ENCODE peak calls at places on chromosomes 11 and 22, in five cellular contexts. C, H, W, Q and B are unnamed samples.

GRCh38 chr11:8832571-8833260 is 78.3 kb upstream of the AKIP1 start:
- DNase-seq in C (no peak), H (peak), W (peak), Q (peak), B (peak)

GRCh38 chr11:35206616-35207015 is 67.6 kb downstream of the CD44 start:
- DNase-seq in C (no peak), H (no peak), W (no peak), Q (no peak), B (no peak)

GRCh38 chr22:48237466-48237865 is 1475.0 kb downstream of the TBC1D22A start:
- DNase-seq in C (no peak), H (no peak), W (no peak), Q (no peak), B (no peak)

GRCh38 chr11:10529279-10529678 is 11.7 kb downstream of the RNF141 start:
- DNase-seq in C (no peak), H (no peak), W (no peak), Q (peak), B (no peak)

GRCh38 chr22:31537019-31537535 is 40.7 kb downstream of the SFI1 start:
- DNase-seq in C (no peak), H (peak), W (peak), Q (no peak), B (peak)

GRCh38 chr11:58923300-58923788 is 15.9 kb upstream of the GLYATL1 start:
- DNase-seq in C (no peak), H (peak), W (peak), Q (peak), B (peak)

GRCh38 chr11:66835762-66836405 is 7.4 kb upstream of the RCE1 start:
- DNase-seq in C (no peak), H (peak), W (no peak), Q (peak), B (no peak)

GRCh38 chr22:21918466-21919185 is 34.0 kb downstream of the PPM1F start:
- DNase-seq in C (no peak), H (no peak), W (no peak), Q (no peak), B (no peak)

GRCh38 chr11:65425971-65426838 is 3.6 kb downstream of the NEAT1 start:
- DNase-seq in C (peak), H (peak), W (peak), Q (peak), B (peak)

GRCh38 chr11:126951465-126951864 is 49.1 kb downstream of the KIRREL3 start:
- DNase-seq in C (no peak), H (no peak), W (no peak), Q (no peak), B (no peak)

GRCh38 chr11:27204527-27204926 is 158.5 kb downstream of the CCDC34 start:
- DNase-seq in C (no peak), H (no peak), W (peak), Q (no peak), B (no peak)

DNA sequence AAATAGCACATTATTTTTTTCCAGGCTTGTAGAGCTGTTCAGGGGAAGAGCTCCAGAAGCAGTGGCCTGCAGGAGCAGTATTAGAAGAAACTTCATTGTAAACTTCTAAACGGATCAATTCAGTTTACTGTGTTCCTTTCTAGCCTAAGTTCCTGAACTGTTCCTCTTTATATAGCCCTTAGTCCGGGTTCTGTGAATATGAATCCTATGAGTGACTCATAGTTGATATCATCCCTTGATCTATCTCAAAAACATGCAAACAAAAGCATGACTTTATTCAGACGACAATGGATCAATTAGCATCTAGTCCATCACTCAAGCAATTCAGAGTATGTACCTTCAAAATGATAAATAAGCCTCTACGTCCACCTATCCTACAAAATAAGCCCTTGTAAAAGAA is at the start of gene MMP12:
- DNase-seq in C (no peak), H (no peak), W (no peak), Q (no peak), B (no peak)
- TF ChIP-seq CTCF in C (no peak), H (no peak), W (no peak), Q (no peak), B (no peak)

GRCh38 chr11:77547047-77547836 is 42.5 kb upstream of the AQP11 start:
- DNase-seq in C (no peak), H (no peak), W (no peak), Q (no peak), B (no peak)

GRCh38 chr11:77547863-77548551 is 41.7 kb upstream of the AQP11 start:
- DNase-seq in C (no peak), H (peak), W (peak), Q (peak), B (peak)

DNA sequence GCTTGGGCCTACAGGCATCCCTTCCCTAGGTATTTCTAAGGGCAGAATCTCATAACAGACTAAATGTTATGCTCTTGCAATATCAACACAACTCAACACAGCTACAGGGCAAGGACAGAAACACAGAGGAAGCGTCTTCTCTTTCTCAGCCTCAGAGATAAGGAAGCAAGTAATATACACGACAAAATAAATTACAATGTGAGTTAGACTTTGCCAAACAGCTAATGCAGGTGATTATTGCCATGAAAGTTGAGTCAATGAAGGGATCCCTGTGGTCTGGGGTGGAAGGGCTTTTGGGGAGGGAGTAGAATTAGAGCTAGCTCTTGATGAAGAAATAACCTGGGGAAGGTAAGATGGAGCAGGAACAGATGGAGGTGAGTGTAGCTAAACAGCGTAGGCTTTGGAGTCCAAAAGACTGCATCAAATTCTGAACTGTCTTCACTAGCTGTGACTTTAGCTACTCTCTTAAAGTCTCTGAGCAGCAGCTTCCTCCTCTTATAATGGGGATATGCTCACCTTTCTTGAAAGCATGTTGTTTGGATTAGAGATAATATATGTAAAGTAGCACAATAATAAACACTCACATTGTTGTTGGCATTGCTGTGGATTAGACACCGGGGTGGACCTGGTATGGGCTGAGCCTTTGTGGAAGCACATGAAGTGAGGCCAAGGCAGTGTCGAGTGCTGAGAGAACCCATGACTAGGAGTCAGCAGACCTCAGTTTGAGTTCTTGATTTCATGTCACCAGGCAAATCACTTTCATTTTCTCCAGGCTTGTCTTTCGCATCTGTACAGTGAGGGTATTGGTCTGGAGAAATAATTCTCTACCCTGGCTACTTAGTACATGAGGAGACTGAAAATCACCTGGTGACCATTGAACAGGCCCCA is 41.0 kb upstream of the AQP11 start:
- DNase-seq in C (no peak), H (no peak), W (no peak), Q (no peak), B (no peak)
- TF ChIP-seq CTCF in C (no peak), H (no peak), W (peak), Q (no peak), B (no peak)

DNA sequence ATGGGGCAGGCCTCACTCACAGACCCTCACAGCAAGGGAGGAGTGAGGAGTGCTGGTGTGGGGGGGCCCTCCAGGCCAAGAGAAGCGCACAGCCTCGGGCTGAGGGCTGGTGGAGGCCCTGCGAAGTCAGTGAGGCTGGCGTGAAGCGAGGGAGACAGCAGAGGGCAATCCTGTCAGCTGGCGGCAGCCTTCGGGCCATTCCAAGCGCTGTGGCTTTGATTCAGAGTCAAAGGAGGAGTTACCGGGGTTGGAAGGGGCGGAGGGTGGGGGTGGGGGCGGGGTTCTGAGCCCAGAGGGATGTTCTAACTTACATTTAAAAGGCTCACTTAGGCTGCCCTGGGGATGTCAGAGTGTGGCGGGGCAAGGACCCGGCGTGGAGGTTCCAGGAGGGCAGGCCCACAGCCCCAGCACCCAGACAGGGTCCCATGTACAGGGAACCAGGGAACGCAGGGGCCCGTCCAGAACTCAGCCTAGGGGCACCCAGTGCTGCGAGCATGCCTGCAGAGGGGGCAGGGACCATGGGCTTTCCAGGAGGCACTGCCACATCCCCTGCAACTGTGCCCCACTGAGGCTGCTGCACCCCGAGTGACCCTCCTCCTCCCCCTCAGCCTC is 39.5 kb upstream of the TTLL12 start:
- DNase-seq in C (no peak), H (peak), W (no peak), Q (peak), B (no peak)
- TF ChIP-seq CTCF in C (no peak), H (no peak), W (no peak), Q (no peak), B (no peak)

DNA sequence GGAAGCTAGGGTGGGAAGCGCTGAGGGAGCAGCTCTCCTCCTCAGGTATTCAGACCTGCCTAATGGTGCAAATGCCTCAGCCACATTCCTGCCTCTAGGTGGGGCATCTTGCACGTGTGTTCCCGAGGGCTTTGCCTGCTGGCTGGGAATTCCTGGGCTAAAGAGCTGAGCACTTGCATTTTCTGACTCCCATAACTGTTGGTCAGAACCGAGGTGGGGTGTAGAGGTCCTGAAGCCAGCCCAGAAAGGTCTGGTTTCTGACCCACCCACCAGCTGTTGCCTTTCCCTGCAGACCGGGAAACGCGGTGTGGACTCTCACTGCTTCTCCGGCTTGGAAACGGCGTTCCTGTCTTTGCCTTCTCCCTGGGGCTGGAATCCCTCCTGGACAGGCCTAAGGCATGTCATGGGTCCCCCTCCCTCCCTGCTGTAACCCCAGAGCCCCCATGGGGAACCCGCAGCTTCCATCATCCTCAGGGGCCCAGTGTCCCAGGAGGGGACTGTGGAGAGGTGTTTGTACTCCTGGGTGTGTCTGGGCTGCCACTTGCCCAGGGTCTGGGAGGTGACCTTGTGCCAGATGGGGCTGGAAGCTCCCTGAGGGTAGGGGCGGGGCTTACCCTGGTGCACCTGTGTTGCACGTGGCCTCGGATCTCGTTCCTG is 24.0 kb upstream of the SMIM38 start:
- DNase-seq in C (no peak), H (peak), W (no peak), Q (peak), B (no peak)
- TF ChIP-seq CTCF in C (no peak), H (peak), W (no peak), Q (peak), B (peak)

DNA sequence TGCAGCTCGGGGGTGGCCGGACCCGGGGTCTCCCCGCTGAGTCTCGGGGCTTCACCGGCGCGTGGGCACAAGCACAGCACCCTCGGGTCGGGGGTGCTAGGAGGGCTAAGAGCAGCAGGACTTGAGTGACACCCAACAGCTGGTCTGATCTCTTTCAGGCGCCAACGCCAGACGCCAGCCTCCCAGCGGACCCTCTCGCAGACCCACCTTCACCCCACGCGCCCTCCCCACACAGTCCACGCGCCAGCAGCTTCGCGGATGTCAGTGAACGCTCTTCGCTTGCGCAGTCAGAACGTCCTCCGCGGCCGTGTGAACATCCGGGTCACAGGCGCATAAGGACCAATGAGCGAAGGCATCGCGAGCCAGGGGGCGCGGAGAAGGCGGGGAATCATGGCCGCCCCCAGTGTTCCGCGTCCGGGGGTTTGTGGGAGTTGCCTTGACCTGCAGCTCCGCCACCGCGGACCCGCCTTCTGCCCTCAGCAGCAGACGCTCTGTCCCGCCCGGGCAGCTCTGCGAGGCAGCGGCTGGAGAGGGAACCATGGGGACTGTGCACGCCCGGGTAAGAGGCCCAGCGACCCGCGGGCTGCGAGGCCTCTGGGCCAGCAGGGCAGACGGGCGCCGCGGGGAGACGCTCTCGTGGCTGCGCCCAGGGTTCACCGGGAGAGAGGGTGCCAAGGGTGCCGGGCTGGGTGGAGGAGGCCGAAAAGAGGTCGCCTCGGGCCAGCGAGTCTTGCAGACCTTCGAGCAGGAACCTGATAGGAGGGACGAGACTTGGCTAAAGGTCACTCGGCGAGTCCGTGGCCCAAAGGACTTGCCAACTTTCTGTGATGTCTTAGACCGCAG is at the start of gene SAMM50:
- DNase-seq in C (peak), H (peak), W (peak), Q (peak), B (peak)
- TF ChIP-seq CTCF in C (no peak), H (no peak), W (no peak), Q (peak), B (no peak)

DNA sequence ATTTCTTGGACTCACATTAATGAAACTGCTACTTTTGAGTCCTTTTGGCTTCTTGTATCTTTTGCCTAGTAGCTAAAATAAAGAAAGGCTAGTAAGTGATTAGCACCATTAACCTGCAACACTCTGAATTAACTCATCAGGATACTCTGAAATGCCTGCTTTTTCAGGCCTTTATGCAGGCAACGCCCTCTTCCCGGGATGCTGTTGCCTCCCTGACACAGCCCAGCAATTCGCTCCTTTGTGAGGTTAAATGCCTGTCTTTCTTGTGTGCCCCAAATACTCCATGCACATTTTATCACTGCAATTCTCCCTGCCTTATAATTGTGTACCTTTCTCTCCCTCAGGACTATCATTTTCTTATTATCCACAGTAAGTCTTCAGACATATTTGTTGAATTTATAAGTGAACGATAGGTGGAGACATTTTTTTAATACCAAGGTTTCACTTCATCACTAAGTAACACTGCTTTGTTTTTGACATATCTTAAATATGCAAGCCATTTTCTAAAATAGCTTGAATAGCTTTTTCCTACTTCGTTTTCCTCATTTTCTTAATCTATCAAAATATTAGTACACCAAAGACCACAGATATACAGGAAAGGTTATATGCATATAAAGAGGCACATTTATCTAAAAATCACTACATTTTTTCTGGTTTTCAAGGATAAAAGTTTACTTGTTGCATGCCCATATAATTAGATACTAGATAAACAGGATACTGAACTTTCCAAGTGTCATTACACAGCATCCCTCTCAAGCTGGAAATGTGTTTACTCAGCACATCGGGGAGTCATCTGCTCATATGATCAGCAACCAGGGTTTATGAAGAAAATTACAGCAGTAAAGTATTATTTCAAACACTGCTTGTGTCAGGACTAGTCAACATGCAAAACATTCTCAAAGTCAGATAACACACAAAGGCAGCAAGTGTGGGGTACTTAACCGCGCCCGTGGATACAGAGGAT is 48.5 kb upstream of the DDI1 start:
- DNase-seq in C (no peak), H (peak), W (no peak), Q (peak), B (no peak)
- TF ChIP-seq CTCF in C (no peak), H (no peak), W (no peak), Q (no peak), B (no peak)

GRCh38 chr11:117600976-117601708 is 195.9 kb downstream of the DSCAML1 start:
- DNase-seq in C (no peak), H (no peak), W (no peak), Q (no peak), B (no peak)
- TF ChIP-seq CTCF in C (no peak), H (no peak), W (no peak), Q (no peak), B (no peak)

GRCh38 chr11:70243912-70244652 is 26.4 kb upstream of the PPFIA1 start:
- DNase-seq in C (no peak), H (no peak), W (no peak), Q (no peak), B (no peak)
- TF ChIP-seq CTCF in C (no peak), H (no peak), W (no peak), Q (no peak), B (no peak)